ENCODE peak calls at places on chromosomes 2 and 18, in eight cellular contexts. One of them, this sample, is unnamed.

GRCh38 chr2:69915050-69915945 is at the start of gene MXD1:
- DNase-seq in neuronal stem cell: no peak
- DNase-seq in neural progenitor cell: peak
- DNase-seq in K562: peak
- DNase-seq in H9: peak
- DNase-seq in brain microvascular endothelial cell: no peak
- DNase-seq in fibroblast of lung: no peak
- DNase-seq in osteoblast: peak
- DNase-seq in this sample: peak

GRCh38 chr18:61034581-61034980 is 298.6 kb upstream of the CDH20 start:
- DNase-seq in neuronal stem cell: no peak
- DNase-seq in neural progenitor cell: no peak
- DNase-seq in K562: no peak
- DNase-seq in H9: no peak
- DNase-seq in brain microvascular endothelial cell: no peak
- DNase-seq in fibroblast of lung: no peak
- DNase-seq in osteoblast: no peak
- DNase-seq in this sample: no peak

GRCh38 chr2:23630961-23631360 is 246.0 kb downstream of the KLHL29 start:
- DNase-seq in neuronal stem cell: no peak
- DNase-seq in neural progenitor cell: no peak
- DNase-seq in K562: no peak
- DNase-seq in H9: no peak
- DNase-seq in brain microvascular endothelial cell: no peak
- DNase-seq in fibroblast of lung: no peak
- DNase-seq in osteoblast: peak
- DNase-seq in this sample: no peak

GRCh38 chr2:117523267-117523666 is 291.2 kb upstream of the DDX18 start:
- DNase-seq in neuronal stem cell: no peak
- DNase-seq in neural progenitor cell: no peak
- DNase-seq in K562: no peak
- DNase-seq in H9: no peak
- DNase-seq in brain microvascular endothelial cell: no peak
- DNase-seq in fibroblast of lung: no peak
- DNase-seq in osteoblast: no peak
- DNase-seq in this sample: no peak

GRCh38 chr2:222751821-222752719 is 80.6 kb downstream of the MOGAT1 start:
- DNase-seq in neuronal stem cell: no peak
- DNase-seq in neural progenitor cell: peak
- DNase-seq in K562: no peak
- DNase-seq in H9: no peak
- DNase-seq in brain microvascular endothelial cell: no peak
- DNase-seq in fibroblast of lung: no peak
- DNase-seq in osteoblast: no peak
- DNase-seq in this sample: no peak

GRCh38 chr2:228559774-228560415 is 378.4 kb upstream of the SPHKAP start:
- DNase-seq in neuronal stem cell: no peak
- DNase-seq in neural progenitor cell: no peak
- DNase-seq in K562: no peak
- DNase-seq in H9: no peak
- DNase-seq in brain microvascular endothelial cell: no peak
- DNase-seq in fibroblast of lung: no peak
- DNase-seq in osteoblast: no peak
- DNase-seq in this sample: no peak

GRCh38 chr2:216617159-216617815 is 15.9 kb upstream of the IGFBP2 start:
- DNase-seq in neuronal stem cell: no peak
- DNase-seq in neural progenitor cell: no peak
- DNase-seq in K562: no peak
- DNase-seq in H9: no peak
- DNase-seq in brain microvascular endothelial cell: no peak
- DNase-seq in fibroblast of lung: no peak
- DNase-seq in osteoblast: no peak
- DNase-seq in this sample: no peak

GRCh38 chr18:65983750-65984149 is 232.9 kb downstream of the CDH7 start:
- DNase-seq in neuronal stem cell: no peak
- DNase-seq in neural progenitor cell: peak
- DNase-seq in K562: no peak
- DNase-seq in H9: no peak
- DNase-seq in brain microvascular endothelial cell: no peak
- DNase-seq in fibroblast of lung: no peak
- DNase-seq in osteoblast: no peak
- DNase-seq in this sample: no peak

GRCh38 chr2:213640742-213641425 is 356.6 kb downstream of the SPAG16 start:
- DNase-seq in neuronal stem cell: no peak
- DNase-seq in neural progenitor cell: no peak
- DNase-seq in K562: no peak
- DNase-seq in H9: no peak
- DNase-seq in brain microvascular endothelial cell: no peak
- DNase-seq in fibroblast of lung: no peak
- DNase-seq in osteoblast: no peak
- DNase-seq in this sample: no peak

GRCh38 chr2:120955427-120955826 is 219.8 kb downstream of the GLI2 start:
- DNase-seq in neuronal stem cell: no peak
- DNase-seq in neural progenitor cell: no peak
- DNase-seq in K562: no peak
- DNase-seq in H9: no peak
- DNase-seq in brain microvascular endothelial cell: no peak
- DNase-seq in fibroblast of lung: peak
- DNase-seq in osteoblast: no peak
- DNase-seq in this sample: no peak

GRCh38 chr2:143710879-143711278 is 581.7 kb downstream of the ARHGAP15 start:
- DNase-seq in neuronal stem cell: no peak
- DNase-seq in neural progenitor cell: no peak
- DNase-seq in K562: no peak
- DNase-seq in H9: no peak
- DNase-seq in brain microvascular endothelial cell: no peak
- DNase-seq in fibroblast of lung: no peak
- DNase-seq in osteoblast: no peak
- DNase-seq in this sample: no peak

GRCh38 chr2:1606421-1607235 is 137.7 kb downstream of the PXDN start:
- DNase-seq in neuronal stem cell: no peak
- DNase-seq in neural progenitor cell: no peak
- DNase-seq in K562: no peak
- DNase-seq in H9: no peak
- DNase-seq in brain microvascular endothelial cell: no peak
- DNase-seq in fibroblast of lung: no peak
- DNase-seq in osteoblast: peak
- DNase-seq in this sample: no peak

GRCh38 chr2:110842048-110842447 is 109.7 kb downstream of the ACOXL start:
- DNase-seq in neuronal stem cell: no peak
- DNase-seq in neural progenitor cell: no peak
- DNase-seq in K562: no peak
- DNase-seq in H9: no peak
- DNase-seq in brain microvascular endothelial cell: no peak
- DNase-seq in fibroblast of lung: no peak
- DNase-seq in osteoblast: no peak
- DNase-seq in this sample: no peak

GRCh38 chr18:51110073-51110797 is 80.2 kb downstream of the SMAD4 start:
- DNase-seq in neuronal stem cell: peak
- DNase-seq in neural progenitor cell: peak
- DNase-seq in K562: peak
- DNase-seq in H9: peak
- DNase-seq in brain microvascular endothelial cell: peak
- DNase-seq in fibroblast of lung: peak
- DNase-seq in osteoblast: peak
- DNase-seq in this sample: peak

GRCh38 chr2:226705133-226705886 is 94.3 kb downstream of the IRS1 start:
- DNase-seq in neuronal stem cell: no peak
- DNase-seq in neural progenitor cell: no peak
- DNase-seq in K562: no peak
- DNase-seq in H9: no peak
- DNase-seq in brain microvascular endothelial cell: no peak
- DNase-seq in fibroblast of lung: no peak
- DNase-seq in osteoblast: no peak
- DNase-seq in this sample: no peak

GRCh38 chr2:132448331-132448730 is 31.7 kb downstream of the GPR39 start:
- DNase-seq in neuronal stem cell: no peak
- DNase-seq in neural progenitor cell: peak
- DNase-seq in K562: no peak
- DNase-seq in H9: no peak
- DNase-seq in brain microvascular endothelial cell: no peak
- DNase-seq in fibroblast of lung: no peak
- DNase-seq in osteoblast: no peak
- DNase-seq in this sample: no peak

GRCh38 chr2:190720276-190720675 is 71.4 kb downstream of the NAB1 start:
- DNase-seq in neuronal stem cell: no peak
- DNase-seq in neural progenitor cell: no peak
- DNase-seq in K562: no peak
- DNase-seq in H9: no peak
- DNase-seq in brain microvascular endothelial cell: no peak
- DNase-seq in fibroblast of lung: no peak
- DNase-seq in osteoblast: no peak
- DNase-seq in this sample: no peak

GRCh38 chr2:44953686-44953976 is 12.1 kb downstream of the SIX3 start:
- DNase-seq in neuronal stem cell: no peak
- DNase-seq in neural progenitor cell: no peak
- DNase-seq in K562: no peak
- DNase-seq in H9: no peak
- DNase-seq in brain microvascular endothelial cell: no peak
- DNase-seq in fibroblast of lung: no peak
- DNase-seq in osteoblast: peak
- DNase-seq in this sample: no peak

GRCh38 chr18:79918089-79919011 is 33.1 kb downstream of the SLC66A2 start:
- DNase-seq in neuronal stem cell: no peak
- DNase-seq in neural progenitor cell: no peak
- DNase-seq in K562: no peak
- DNase-seq in H9: peak
- DNase-seq in brain microvascular endothelial cell: no peak
- DNase-seq in fibroblast of lung: no peak
- DNase-seq in osteoblast: peak
- DNase-seq in this sample: no peak

GRCh38 chr18:57784034-57784815 is 18.9 kb downstream of the ATP8B1 start:
- DNase-seq in neuronal stem cell: no peak
- DNase-seq in neural progenitor cell: no peak
- DNase-seq in K562: no peak
- DNase-seq in H9: no peak
- DNase-seq in brain microvascular endothelial cell: peak
- DNase-seq in fibroblast of lung: peak
- DNase-seq in osteoblast: peak
- DNase-seq in this sample: no peak
- H3K27ac ChIP-seq in neuronal stem cell: no peak
- H3K27ac ChIP-seq in neural progenitor cell: no peak
- H3K27ac ChIP-seq in K562: no peak
- H3K27ac ChIP-seq in H9: no peak
- H3K27ac ChIP-seq in brain microvascular endothelial cell: peak
- H3K27ac ChIP-seq in fibroblast of lung: peak
- H3K27ac ChIP-seq in osteoblast: peak
- H3K27ac ChIP-seq in this sample: no peak

GRCh38 chr18:74989134-74989533 is 219.8 kb downstream of the PTGR3 start:
- DNase-seq in neuronal stem cell: no peak
- DNase-seq in neural progenitor cell: no peak
- DNase-seq in K562: no peak
- DNase-seq in H9: no peak
- DNase-seq in brain microvascular endothelial cell: no peak
- DNase-seq in fibroblast of lung: no peak
- DNase-seq in osteoblast: no peak
- DNase-seq in this sample: no peak

GRCh38 chr18:74995404-74995737 is 213.6 kb downstream of the PTGR3 start:
- DNase-seq in neuronal stem cell: no peak
- DNase-seq in neural progenitor cell: no peak
- DNase-seq in K562: no peak
- DNase-seq in H9: no peak
- DNase-seq in brain microvascular endothelial cell: no peak
- DNase-seq in fibroblast of lung: no peak
- DNase-seq in osteoblast: no peak
- DNase-seq in this sample: no peak

GRCh38 chr18:74990563-74991081 is 218.3 kb downstream of the PTGR3 start:
- DNase-seq in neuronal stem cell: no peak
- DNase-seq in neural progenitor cell: no peak
- DNase-seq in K562: no peak
- DNase-seq in H9: no peak
- DNase-seq in brain microvascular endothelial cell: peak
- DNase-seq in fibroblast of lung: peak
- DNase-seq in osteoblast: no peak
- DNase-seq in this sample: no peak

GRCh38 chr18:74996055-74996454 is 212.9 kb downstream of the PTGR3 start:
- DNase-seq in neuronal stem cell: no peak
- DNase-seq in neural progenitor cell: no peak
- DNase-seq in K562: no peak
- DNase-seq in H9: no peak
- DNase-seq in brain microvascular endothelial cell: no peak
- DNase-seq in fibroblast of lung: no peak
- DNase-seq in osteoblast: no peak
- DNase-seq in this sample: no peak

DNA sequence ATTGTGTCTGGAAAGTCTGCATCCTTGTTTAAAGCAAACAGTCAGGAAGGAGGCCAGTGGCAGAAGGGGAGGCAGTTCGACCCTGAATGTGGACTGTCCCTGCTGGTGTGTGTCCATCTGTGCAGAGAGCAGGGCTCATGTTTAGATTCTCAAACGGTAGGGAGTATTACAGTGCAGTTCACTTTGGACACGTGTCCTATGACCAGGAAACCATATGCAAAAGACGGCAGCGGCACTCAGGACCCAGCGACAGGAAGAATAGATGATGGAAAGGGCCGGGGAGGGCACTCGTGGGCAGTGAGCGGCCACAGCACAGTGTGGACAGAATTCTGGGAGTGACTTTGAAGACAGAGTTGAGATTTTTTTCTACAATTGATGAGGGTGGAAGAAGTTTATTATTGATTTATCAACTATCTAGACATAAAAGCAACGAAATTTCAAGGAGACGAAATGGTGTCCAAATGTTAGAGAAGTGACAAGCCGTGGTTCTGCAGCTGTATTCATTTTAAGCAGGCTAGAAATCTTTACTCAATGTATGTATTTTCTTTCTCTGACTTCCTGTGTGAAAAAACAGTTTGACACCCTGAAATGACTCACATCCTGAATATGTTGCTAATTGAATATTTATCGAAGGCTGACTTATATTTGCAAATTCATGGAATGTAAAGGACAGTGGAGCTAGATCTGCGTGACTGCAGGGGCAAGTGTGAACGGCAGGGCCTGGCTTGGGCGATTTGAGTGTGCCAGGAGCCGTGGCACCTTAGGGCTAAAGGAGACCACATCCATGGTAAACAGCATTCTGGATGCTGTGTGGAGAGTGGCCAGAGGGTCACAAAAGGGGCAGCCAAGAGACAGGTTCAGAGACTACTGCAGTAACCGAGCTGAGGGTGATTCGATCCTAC is 214.2 kb downstream of the PTGR3 start:
- DNase-seq in neuronal stem cell: no peak
- DNase-seq in neural progenitor cell: no peak
- DNase-seq in K562: no peak
- DNase-seq in H9: no peak
- DNase-seq in brain microvascular endothelial cell: no peak
- DNase-seq in fibroblast of lung: peak
- DNase-seq in osteoblast: no peak
- DNase-seq in this sample: no peak
- H3K27ac ChIP-seq in neuronal stem cell: no peak
- H3K27ac ChIP-seq in neural progenitor cell: no peak
- H3K27ac ChIP-seq in K562: no peak
- H3K27ac ChIP-seq in H9: no peak
- H3K27ac ChIP-seq in brain microvascular endothelial cell: no peak
- H3K27ac ChIP-seq in fibroblast of lung: no peak
- H3K27ac ChIP-seq in osteoblast: no peak
- H3K27ac ChIP-seq in this sample: no peak

GRCh38 chr2:181746844-181747243 is 66.5 kb upstream of the NEUROD1 start:
- DNase-seq in neuronal stem cell: no peak
- DNase-seq in neural progenitor cell: no peak
- DNase-seq in K562: no peak
- DNase-seq in H9: no peak
- DNase-seq in brain microvascular endothelial cell: no peak
- DNase-seq in fibroblast of lung: no peak
- DNase-seq in osteoblast: no peak
- DNase-seq in this sample: no peak
- H3K27ac ChIP-seq in neuronal stem cell: no peak
- H3K27ac ChIP-seq in neural progenitor cell: no peak
- H3K27ac ChIP-seq in K562: no peak
- H3K27ac ChIP-seq in H9: no peak
- H3K27ac ChIP-seq in brain microvascular endothelial cell: no peak
- H3K27ac ChIP-seq in fibroblast of lung: no peak
- H3K27ac ChIP-seq in osteoblast: no peak
- H3K27ac ChIP-seq in this sample: no peak

GRCh38 chr2:576292-576691 is 100.9 kb downstream of the TMEM18 start:
- DNase-seq in neuronal stem cell: no peak
- DNase-seq in neural progenitor cell: no peak
- DNase-seq in K562: no peak
- DNase-seq in H9: no peak
- DNase-seq in brain microvascular endothelial cell: no peak
- DNase-seq in fibroblast of lung: no peak
- DNase-seq in osteoblast: no peak
- DNase-seq in this sample: no peak
- H3K27ac ChIP-seq in neuronal stem cell: no peak
- H3K27ac ChIP-seq in neural progenitor cell: no peak
- H3K27ac ChIP-seq in K562: no peak
- H3K27ac ChIP-seq in H9: no peak
- H3K27ac ChIP-seq in brain microvascular endothelial cell: no peak
- H3K27ac ChIP-seq in fibroblast of lung: no peak
- H3K27ac ChIP-seq in osteoblast: no peak
- H3K27ac ChIP-seq in this sample: no peak